ENCODE peak calls at places on chromosomes 5 and 9, in nine cellular contexts. U, C, G, L, Q, F, W, H and S are unnamed samples. For H3K4me1, the result is how much of the 10 kb centered on the place peaks cover.

GRCh38 chr9:108850293-108850897 is 5.4 kb downstream of the ACTL7B start:
- DNase-seq in Q (no peak), H (peak), G (peak), C (no peak), F (no peak), L (no peak), U (no peak), W (peak), S (no peak)

GRCh38 chr5:138149530-138149929 is 10.3 kb upstream of the NME5 start:
- DNase-seq in W (peak), Q (no peak), F (no peak), G (peak), C (no peak), U (no peak), L (no peak), H (peak), S (no peak)

GRCh38 chr9:87873607-87874319 is 8.9 kb upstream of the SPATA31E1 start:
- DNase-seq in Q (no peak), W (peak), L (no peak), F (peak), G (no peak), C (peak), U (no peak), H (no peak), S (no peak)

GRCh38 chr5:90014420-90014819 is 395.1 kb downstream of the CETN3 start:
- DNase-seq in H (no peak), G (no peak), W (no peak), L (no peak), Q (peak), C (no peak), U (no peak), F (no peak), S (no peak)

GRCh38 chr5:2293906-2294305 is 411.2 kb upstream of the IRX4 start:
- DNase-seq in F (no peak), H (no peak), L (no peak), G (no peak), U (no peak), Q (no peak), C (no peak), W (no peak), S (no peak)

GRCh38 chr9:128298535-128299482 is 22.7 kb downstream of the SWI5 start:
- DNase-seq in G (no peak), H (no peak), W (no peak), Q (no peak), U (no peak), C (no peak), L (no peak), F (no peak), S (no peak)

GRCh38 chr5:543755-544674 is 19.8 kb upstream of the SLC9A3 start:
- DNase-seq in Q (peak), C (no peak), H (no peak), L (peak), F (peak), U (peak), G (no peak), W (no peak), S (peak)

GRCh38 chr9:21968331-21969010 is 25.7 kb downstream of the CDKN2A start:
- DNase-seq in H (no peak), F (no peak), L (no peak), U (no peak), Q (no peak), W (no peak), G (peak), C (peak), S (no peak)

GRCh38 chr9:86080112-86080579 is 19.2 kb downstream of the GOLM1 start:
- DNase-seq in G (no peak), C (no peak), U (no peak), W (no peak), F (no peak), Q (no peak), H (no peak), L (no peak), S (no peak)

GRCh38 chr5:91126448-91126847 is 256.7 kb downstream of the ARRDC3 start:
- DNase-seq in C (no peak), G (no peak), U (no peak), L (no peak), Q (no peak), H (peak), F (no peak), W (peak), S (no peak)

GRCh38 chr9:92759990-92760893 is 4.4 kb downstream of the BICD2 start:
- DNase-seq in Q (no peak), F (peak), U (peak), W (no peak), G (no peak), L (peak), C (no peak), H (no peak), S (peak)

GRCh38 chr5:10564838-10565784 is 1.2 kb downstream of the ANKRD33B start:
- DNase-seq in U (peak), C (peak), L (peak), W (no peak), H (no peak), G (peak), F (no peak), Q (no peak), S (no peak)

GRCh38 chr5:90865194-90865593 is 306.6 kb downstream of the ADGRV1 start:
- DNase-seq in W (no peak), Q (no peak), G (no peak), F (no peak), C (no peak), L (no peak), H (no peak), U (no peak), S (no peak)

GRCh38 chr5:175652741-175653663 is 4.9 kb upstream of the HRH2 start:
- DNase-seq in W (no peak), Q (no peak), U (no peak), G (no peak), C (no peak), L (no peak), F (no peak), H (no peak), S (no peak)

GRCh38 chr9:124042168-124042775 is 30.7 kb downstream of the LHX2 start:
- DNase-seq in H (no peak), F (no peak), U (peak), C (no peak), W (no peak), G (no peak), L (no peak), Q (no peak), S (no peak)

GRCh38 chr5:56279979-56280378 is 46.8 kb upstream of the ANKRD55 start:
- DNase-seq in H (peak), L (no peak), W (peak), G (no peak), U (no peak), C (no peak), F (no peak), Q (no peak), S (no peak)

GRCh38 chr5:56264417-56265025 is 31.4 kb upstream of the ANKRD55 start:
- DNase-seq in L (no peak), F (no peak), W (peak), Q (no peak), U (no peak), H (no peak), C (peak), G (peak), S (no peak)

GRCh38 chr5:135944967-135945560 is 9.7 kb downstream of the LECT2 start:
- DNase-seq in W (peak), G (peak), H (peak), C (no peak), U (no peak), L (peak), Q (no peak), F (peak), S (no peak)

GRCh38 chr9:89610391-89610925 is 5.6 kb downstream of the GADD45G start:
- DNase-seq in L (no peak), H (no peak), W (no peak), U (peak), C (no peak), G (no peak), Q (no peak), F (no peak), S (no peak)

DNA sequence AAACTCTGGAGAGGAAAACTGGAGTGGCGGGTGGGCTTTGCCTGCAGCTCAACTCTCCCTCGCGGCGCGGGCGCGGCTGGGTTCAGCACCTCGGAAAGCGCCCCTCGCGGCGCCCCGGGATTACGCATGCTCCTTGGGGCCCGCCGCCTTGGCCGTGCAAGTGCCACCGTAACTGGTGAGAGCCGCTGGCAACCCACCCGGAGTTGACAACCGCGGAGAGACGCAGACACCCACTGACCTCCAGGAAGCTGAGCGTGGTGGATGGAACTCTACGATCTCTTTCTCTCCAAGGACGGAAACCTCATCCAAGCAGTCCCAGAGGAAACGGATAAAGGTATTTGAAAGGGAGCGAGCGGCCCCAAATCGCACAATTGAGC is 194 bp upstream of the RXFP3 start:
- DNase-seq in U (peak), L (peak), Q (no peak), F (no peak), H (peak), W (peak), G (peak), C (peak), S (peak)
- TF ChIP-seq CTCF in U (peak), L (peak), Q (no peak), F (no peak), H (no peak), W (no peak), G (no peak), C (no peak), S (no peak)

GRCh38 chr9:136695955-136696354 is 8.7 kb upstream of the AGPAT2 start:
- DNase-seq in Q (no peak), U (peak), H (no peak), F (no peak), W (no peak), C (peak), G (no peak), L (no peak), S (peak)

GRCh38 chr9:136694163-136694864 is 7.1 kb upstream of the AGPAT2 start:
- DNase-seq in H (no peak), C (peak), G (peak), U (peak), W (peak), F (peak), L (peak), Q (no peak), S (peak)

GRCh38 chr9:136694865-136695247 is 7.6 kb upstream of the AGPAT2 start:
- DNase-seq in W (no peak), F (no peak), H (no peak), G (no peak), L (no peak), C (no peak), U (no peak), Q (no peak), S (no peak)

GRCh38 chr9:136696502-136696901 is 9.2 kb upstream of the AGPAT2 start:
- DNase-seq in C (peak), U (peak), H (no peak), Q (no peak), W (no peak), G (no peak), L (no peak), F (no peak), S (peak)

GRCh38 chr9:136695435-136695895 is 8.2 kb upstream of the AGPAT2 start:
- DNase-seq in H (no peak), Q (no peak), F (peak), W (no peak), U (peak), C (no peak), G (no peak), L (no peak), S (peak)
- H3K4me1 ChIP-seq in H (under half), Q (under half), F (under half), W (under half), U (under half), C (under half), G (under half), L (under half), S (half or more)

DNA sequence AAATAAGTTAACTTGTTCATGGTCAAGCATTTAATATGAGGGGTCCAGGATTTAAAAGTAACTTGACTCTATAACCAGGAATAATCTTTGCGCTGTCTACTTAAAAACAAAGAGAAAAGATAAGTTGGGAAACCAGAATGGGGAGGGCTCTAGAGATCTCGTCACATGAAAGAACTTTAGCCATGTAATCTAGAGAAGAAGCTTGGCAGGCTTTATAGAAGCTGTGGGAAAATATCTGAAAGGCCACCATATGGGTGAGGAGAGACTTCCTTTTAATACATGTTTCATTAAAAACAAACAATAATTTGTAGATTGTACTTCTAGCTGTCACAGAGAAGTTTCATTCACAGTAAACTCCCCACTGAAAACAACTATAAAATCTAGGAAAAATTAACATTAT is 46.7 kb upstream of the PPP1R2B start:
- DNase-seq in H (no peak), G (no peak), Q (no peak), U (no peak), F (no peak), L (no peak), C (no peak), W (no peak), S (no peak)
- TF ChIP-seq CTCF in H (no peak), G (no peak), Q (no peak), U (no peak), F (no peak), L (no peak), C (no peak), W (no peak), S (no peak)

DNA sequence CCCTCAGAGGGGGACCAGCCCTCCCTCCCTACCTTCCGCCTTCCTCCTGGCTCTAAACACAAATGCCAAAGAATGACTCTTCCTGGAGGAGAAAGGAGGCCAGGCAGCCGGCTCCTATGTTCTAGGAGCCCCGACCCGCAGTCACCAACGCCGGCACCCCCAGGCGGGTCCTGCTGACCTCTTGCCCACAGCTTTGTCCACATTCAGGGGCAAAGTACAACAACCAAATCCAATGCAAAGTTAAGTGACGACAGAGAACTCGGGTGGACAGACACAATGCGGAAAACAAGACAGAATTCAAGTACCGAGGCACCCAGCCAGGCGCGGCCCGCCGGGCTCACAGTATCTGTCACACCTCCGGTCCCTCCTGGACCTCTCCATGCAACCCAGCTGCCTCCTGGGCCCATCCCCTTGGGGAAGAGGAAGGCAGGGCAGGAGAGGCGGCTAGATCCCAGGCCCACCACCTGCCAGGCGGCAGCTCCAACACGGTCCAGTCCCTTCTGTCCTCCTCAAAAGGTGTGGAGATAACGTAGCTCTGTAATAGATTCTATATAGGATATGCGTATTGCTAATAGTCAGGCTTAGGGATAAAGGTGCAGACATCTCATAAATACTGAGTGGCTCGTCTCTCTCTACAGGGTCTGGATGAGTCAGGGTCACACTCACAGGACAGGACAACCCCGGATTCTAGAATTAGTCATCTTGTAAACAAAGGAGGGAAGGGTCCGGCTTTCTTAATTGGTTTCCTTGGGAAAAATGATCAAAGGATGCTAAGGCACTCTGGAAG is 46.9 kb upstream of the UBAC1 start:
- DNase-seq in Q (no peak), U (no peak), H (peak), L (no peak), F (no peak), G (no peak), C (no peak), W (peak), S (peak)
- H3K4me1 ChIP-seq in Q (under half), U (under half), H (under half), L (under half), F (under half), G (under half), C (under half), W (under half), S (under half)

DNA sequence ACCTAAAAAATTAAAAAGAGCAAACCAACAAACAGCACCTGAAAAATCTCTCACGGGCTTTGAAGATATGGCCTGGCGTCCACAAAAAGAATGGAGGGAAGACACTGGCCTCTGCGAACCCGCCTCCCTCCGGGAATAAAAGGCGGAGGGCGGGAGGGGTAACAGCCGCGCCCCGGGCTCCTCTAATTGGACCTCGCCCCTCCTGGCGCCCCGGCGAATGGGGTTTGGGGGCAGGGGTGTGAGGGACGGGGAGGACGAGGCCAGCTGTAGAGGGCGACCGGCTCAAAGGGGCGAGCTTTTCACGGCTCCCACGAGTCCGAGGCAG is 753 bp downstream of the FANCC start:
- DNase-seq in G (peak), F (peak), Q (no peak), W (peak), H (peak), C (no peak), U (peak), L (peak), S (peak)
- TF ChIP-seq CTCF in G (no peak), F (no peak), Q (no peak), W (peak), H (no peak), C (no peak), U (no peak), L (no peak), S (no peak)

GRCh38 chr9:136525841-136526499 is 19.9 kb downstream of the NOTCH1 start:
- DNase-seq in L (no peak), F (no peak), Q (no peak), G (no peak), W (no peak), U (peak), H (no peak), C (no peak), S (no peak)
- H3K4me1 ChIP-seq in L (under half), F (under half), Q (under half), G (under half), W (under half), U (half or more), H (under half), C (under half), S (under half)

DNA sequence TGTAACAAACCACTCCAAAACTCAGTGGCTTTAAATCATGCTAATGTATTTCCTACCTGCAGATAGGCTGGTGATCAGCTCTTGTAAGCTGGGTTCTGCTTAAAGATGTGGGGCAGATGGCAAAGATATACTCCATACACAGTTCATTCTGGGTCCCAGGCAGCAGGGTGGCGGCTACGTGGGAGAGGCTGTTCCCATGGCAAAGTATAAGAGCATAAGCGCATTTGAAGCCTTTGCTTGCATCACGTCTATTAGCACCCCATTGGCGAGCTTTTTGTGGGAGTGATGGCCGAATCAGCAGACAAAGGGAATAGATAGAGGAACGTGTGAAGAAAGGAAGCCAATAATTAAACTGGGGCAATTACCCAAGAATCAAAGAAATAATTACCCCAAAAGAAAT is 523.1 kb downstream of the SPATA31D1 start:
- DNase-seq in G (no peak), L (no peak), F (no peak), U (no peak), C (no peak), H (no peak), Q (no peak), W (no peak), S (no peak)
- TF ChIP-seq CTCF in G (no peak), L (no peak), F (no peak), U (no peak), C (no peak), H (no peak), Q (no peak), W (no peak), S (no peak)

GRCh38 chr9:2253814-2254550 is 238.8 kb downstream of the SMARCA2 start:
- DNase-seq in U (no peak), G (no peak), W (no peak), L (no peak), Q (no peak), C (no peak), F (no peak), H (no peak), S (no peak)

GRCh38 chr9:2257530-2257929 is 242.4 kb downstream of the SMARCA2 start:
- DNase-seq in L (no peak), G (no peak), C (no peak), Q (no peak), F (no peak), W (no peak), H (no peak), U (no peak), S (no peak)

GRCh38 chr9:2260401-2261306 is 245.5 kb downstream of the SMARCA2 start:
- DNase-seq in W (peak), H (peak), U (no peak), F (no peak), Q (no peak), G (no peak), L (no peak), C (no peak), S (peak)

GRCh38 chr9:2255128-2255527 is 240.0 kb downstream of the SMARCA2 start:
- DNase-seq in C (no peak), Q (no peak), L (no peak), F (no peak), W (no peak), H (no peak), U (no peak), G (peak), S (no peak)
- H3K4me1 ChIP-seq in C (under half), Q (under half), L (under half), F (under half), W (under half), H (under half), U (under half), G (under half), S (under half)

GRCh38 chr5:178774446-178774845 is 44.0 kb upstream of the ZNF354A start:
- DNase-seq in H (no peak), G (no peak), F (no peak), L (no peak), C (no peak), U (no peak), Q (no peak), W (no peak), S (no peak)

GRCh38 chr5:178780581-178781498 is 50.4 kb upstream of the ZNF354A start:
- DNase-seq in G (no peak), L (no peak), H (no peak), W (no peak), Q (no peak), U (no peak), F (no peak), C (no peak), S (no peak)

GRCh38 chr5:178778919-178779318 is 48.5 kb upstream of the ZNF354A start:
- DNase-seq in G (no peak), F (no peak), L (no peak), Q (no peak), W (no peak), U (no peak), H (no peak), C (no peak), S (no peak)

GRCh38 chr5:178774866-178775539 is 44.5 kb upstream of the ZNF354A start:
- DNase-seq in U (no peak), L (no peak), H (no peak), F (no peak), C (no peak), G (no peak), Q (no peak), W (no peak), S (peak)

GRCh38 chr5:178777557-178777956 is 47.1 kb upstream of the ZNF354A start:
- DNase-seq in G (no peak), L (no peak), Q (no peak), C (no peak), F (no peak), W (no peak), U (no peak), H (no peak), S (no peak)
- TF ChIP-seq CTCF in G (no peak), L (no peak), Q (no peak), C (no peak), F (no peak), W (no peak), U (no peak), H (no peak), S (no peak)